ENCODE peak calls at places on chromosomes 5 and 9, in eight cellular contexts. T, R, D, N, I, J, Z and U are unnamed samples.

GRCh38 chr9:131874916-131875670 is 135.2 kb upstream of the RAPGEF1 start:
- DNase-seq in T (no peak), R (no peak), D (no peak), N (no peak), I (no peak), J (no peak), Z (no peak), U (no peak)

GRCh38 chr5:34606101-34606500 is 50.0 kb upstream of the RAI14 start:
- DNase-seq in T (no peak), R (no peak), D (no peak), N (no peak), I (no peak), J (no peak), Z (no peak), U (no peak)

GRCh38 chr5:41787257-41787656 is 83.0 kb downstream of the OXCT1 start:
- DNase-seq in T (no peak), R (no peak), D (no peak), N (peak; percentile 50), I (no peak), J (no peak), Z (no peak), U (no peak)

GRCh38 chr5:31867219-31867618 is 228.3 kb downstream of the PDZD2 start:
- DNase-seq in T (peak; percentile 12), R (no peak), D (no peak), N (no peak), I (no peak), J (no peak), Z (no peak), U (no peak)

GRCh38 chr5:67193479-67193878 is 3.1 kb downstream of the CD180 start:
- DNase-seq in T (no peak), R (no peak), D (no peak), N (no peak), I (no peak), J (no peak), Z (no peak), U (no peak)

GRCh38 chr9:133619791-133620190 is 10.6 kb upstream of the FAM163B start:
- DNase-seq in T (peak; percentile 52), R (no peak), D (no peak), N (no peak), I (no peak), J (no peak), Z (no peak), U (no peak)

GRCh38 chr9:130938652-130939404 is at the start of gene FIBCD1:
- DNase-seq in T (no peak), R (peak; percentile 72), D (no peak), N (peak; percentile 23), I (peak; percentile 58), J (no peak), Z (no peak), U (peak; percentile 50)

GRCh38 chr5:116395708-116396203 is 178.9 kb downstream of the SEMA6A start:
- DNase-seq in T (no peak), R (no peak), D (no peak), N (no peak), I (no peak), J (no peak), Z (no peak), U (no peak)

GRCh38 chr9:83346655-83347393 is 191.4 kb downstream of the FRMD3 start:
- DNase-seq in T (no peak), R (no peak), D (no peak), N (no peak), I (no peak), J (no peak), Z (no peak), U (no peak)

GRCh38 chr9:131027048-131027871 is 18.3 kb downstream of the LAMC3 start:
- DNase-seq in T (no peak), R (no peak), D (no peak), N (no peak), I (no peak), J (no peak), Z (no peak), U (no peak)

GRCh38 chr9:124239249-124240073 is 18.3 kb upstream of the NEK6 start:
- DNase-seq in T (no peak), R (no peak), D (no peak), N (no peak), I (no peak), J (peak; percentile 70), Z (no peak), U (no peak)

GRCh38 chr5:28450997-28451396 is 1412.6 kb upstream of the CDH9 start:
- DNase-seq in T (no peak), R (no peak), D (no peak), N (no peak), I (no peak), J (no peak), Z (no peak), U (no peak)

GRCh38 chr5:12704955-12705354 is 800.7 kb upstream of the CTNND2 start:
- DNase-seq in T (no peak), R (no peak), D (no peak), N (no peak), I (no peak), J (no peak), Z (no peak), U (no peak)

GRCh38 chr9:124345751-124346281 is 69.4 kb downstream of the PSMB7 start:
- DNase-seq in T (no peak), R (peak; percentile 18), D (no peak), N (no peak), I (no peak), J (peak; percentile 54), Z (no peak), U (no peak)